ENCODE peak calls at places on chromosomes 12 and 14, in ten cellular contexts. I is GM12878; A is CD8-positive, alpha-beta memory T cell; T is CD8-positive, alpha-beta T cell; W is dorsolateral prefrontal cortex; O is mesenchymal stem cell; G is transverse colon; X is H9; U is effector memory CD4-positive, alpha-beta T cell; E is GM23338. P is an unnamed sample.

GRCh38 chr12:113413488-113413939 is 8.7 kb upstream of the SDSL start:
- DNase-seq in I (no peak), A (no peak), T (no peak), W (no peak), O (peak), G (peak), X (no peak), U (no peak), E (no peak), P (no peak)

GRCh38 chr14:69985456-69985855 is 106.2 kb downstream of the SMOC1 start:
- DNase-seq in I (no peak), A (no peak), T (no peak), W (no peak), O (peak), G (no peak), X (no peak), U (no peak), E (no peak), P (no peak)

GRCh38 chr12:118404876-118405521 is 28.6 kb downstream of the SUDS3 start:
- DNase-seq in I (peak), A (peak), T (peak), W (no peak), O (peak), G (peak), X (peak), U (peak), E (peak), P (peak)

GRCh38 chr12:81222841-81223595 is 145.1 kb downstream of the ACSS3 start:
- DNase-seq in I (no peak), A (no peak), T (no peak), W (no peak), O (no peak), G (no peak), X (no peak), U (no peak), E (no peak), P (no peak)

GRCh38 chr12:112674539-112674938 is 117.0 kb upstream of the RPH3A start:
- DNase-seq in I (no peak), A (no peak), T (no peak), W (no peak), O (no peak), G (no peak), X (no peak), U (no peak), E (no peak), P (no peak)

GRCh38 chr14:55328317-55328716 is 57.1 kb downstream of the FBXO34 start:
- DNase-seq in I (no peak), A (no peak), T (no peak), W (no peak), O (peak), G (no peak), X (no peak), U (no peak), E (no peak), P (no peak)

GRCh38 chr14:67167420-67168109 is 21.7 kb upstream of the GARIN2 start:
- DNase-seq in I (no peak), A (no peak), T (no peak), W (no peak), O (no peak), G (no peak), X (no peak), U (no peak), E (peak), P (no peak)

GRCh38 chr14:23299558-23299957 is 3.1 kb downstream of the PPP1R3E start:
- DNase-seq in I (no peak), A (no peak), T (no peak), W (no peak), O (peak), G (no peak), X (no peak), U (no peak), E (no peak), P (no peak)

GRCh38 chr12:108694812-108695278 is 36.5 kb downstream of the CORO1C start:
- DNase-seq in I (no peak), A (no peak), T (no peak), W (no peak), O (no peak), G (no peak), X (no peak), U (no peak), E (no peak), P (no peak)

GRCh38 chr14:29735459-29735858 is 192.2 kb downstream of the PRKD1 start:
- DNase-seq in I (no peak), A (no peak), T (no peak), W (no peak), O (no peak), G (no peak), X (no peak), U (no peak), E (no peak), P (no peak)

DNA sequence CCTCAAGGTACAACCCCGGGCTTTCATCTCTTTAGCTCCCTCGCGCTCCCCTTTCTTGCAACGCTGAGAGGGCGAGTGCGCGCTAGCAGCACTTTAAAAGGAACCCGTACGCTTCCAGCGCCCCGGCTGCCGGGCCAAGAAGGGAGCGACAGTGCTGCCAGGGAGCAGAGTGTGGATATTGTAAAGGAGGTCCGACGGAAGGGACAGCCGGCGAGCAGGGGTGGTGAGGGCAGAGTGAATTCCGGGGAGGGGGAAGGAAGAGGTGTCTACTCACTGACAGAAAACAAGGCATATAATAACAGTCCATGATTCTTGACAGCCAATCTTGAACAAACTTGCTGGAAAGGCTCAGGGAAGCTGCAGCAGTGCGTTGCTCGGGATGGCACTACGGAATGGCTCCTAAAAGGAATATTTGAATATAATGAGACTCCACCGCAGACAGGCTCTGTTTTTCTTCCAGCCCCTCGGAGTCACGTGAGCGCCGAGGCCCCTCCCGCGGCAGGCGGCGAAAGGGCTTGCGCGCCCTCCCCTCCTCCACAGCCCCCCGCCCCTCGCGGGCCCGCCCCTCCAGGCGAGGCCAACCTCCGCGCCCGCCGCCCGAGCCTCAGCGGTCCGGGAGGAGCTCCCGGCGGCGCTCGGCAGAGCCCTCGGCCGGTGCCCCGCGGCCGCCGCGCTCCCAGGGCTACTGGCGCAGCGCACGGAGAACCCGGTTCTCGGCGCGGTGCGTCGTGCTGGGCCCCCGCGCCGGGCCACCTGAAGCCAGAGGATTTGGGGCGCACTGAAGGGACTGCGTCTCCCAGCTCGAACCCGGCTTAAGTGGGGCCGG is 3.4 kb downstream of the BMP4 start:
- DNase-seq in I (no peak), A (no peak), T (no peak), W (no peak), O (peak), G (peak), X (peak), U (no peak), E (peak), P (peak)
- H3K27ac ChIP-seq in I (peak), A (no peak), T (no peak), W (peak), O (peak), G (peak), X (no peak), U (no peak), E (no peak), P (no peak)

GRCh38 chr14:68955164-68955921 is 23.8 kb downstream of the ACTN1 start:
- DNase-seq in I (no peak), A (no peak), T (no peak), W (no peak), O (peak), G (no peak), X (no peak), U (no peak), E (no peak), P (no peak)
- H3K27ac ChIP-seq in I (no peak), A (no peak), T (peak), W (no peak), O (peak), G (peak), X (no peak), U (no peak), E (no peak), P (no peak)

GRCh38 chr12:88681271-88681670 is 101.0 kb upstream of the KITLG start:
- DNase-seq in I (no peak), A (no peak), T (no peak), W (no peak), O (no peak), G (no peak), X (no peak), U (no peak), E (no peak), P (no peak)
- H3K27ac ChIP-seq in I (no peak), A (no peak), T (no peak), W (no peak), O (no peak), G (no peak), X (no peak), U (no peak), E (no peak), P (no peak)

GRCh38 chr12:1473418-1473817 is 121.0 kb downstream of the FBXL14 start:
- DNase-seq in I (no peak), A (no peak), T (peak), W (no peak), O (peak), G (peak), X (no peak), U (no peak), E (no peak), P (no peak)
- H3K27ac ChIP-seq in I (no peak), A (no peak), T (no peak), W (no peak), O (peak), G (peak), X (no peak), U (no peak), E (no peak), P (no peak)